ENCODE peak calls at places on chromosomes 7 and 10, in ten cellular contexts. Y is neuronal stem cell, G is fibroblast of lung, L is IMR-90, E is NT2/D1, C is neural progenitor cell, U is Karpas-422, J is astrocyte, X is GM12878, T is mammary epithelial cell. W is an unnamed sample.

GRCh38 chr7:73351447-73352167 is 23.6 kb downstream of the FKBP6 start:
- DNase-seq in Y (no peak), L (no peak), E (no peak), C (no peak), U (no peak), T (no peak), G (no peak), J (no peak), X (no peak), W (peak; percentile 78)

GRCh38 chr7:99693427-99694200 is 13.8 kb upstream of the CYP3A5 start:
- DNase-seq in E (peak; percentile 75), C (peak; percentile 82), L (no peak), T (no peak), U (no peak), X (no peak), Y (peak; percentile 32), G (no peak), J (no peak), W (peak; percentile 91)

GRCh38 chr7:36083626-36084380 is 69.3 kb upstream of the EEPD1 start:
- DNase-seq in T (no peak), J (no peak), E (no peak), L (no peak), U (no peak), X (no peak), Y (no peak), G (no peak), C (no peak), W (no peak)

GRCh38 chr7:137689761-137690160 is 157.0 kb downstream of the DGKI start:
- DNase-seq in C (no peak), G (no peak), Y (no peak), X (no peak), U (no peak), E (no peak), L (no peak), J (no peak), T (no peak), W (no peak)

GRCh38 chr7:108308913-108309312 is 147.3 kb downstream of the NRCAM start:
- DNase-seq in G (peak; percentile 74), X (no peak), U (no peak), L (no peak), C (no peak), T (peak; percentile 80), Y (no peak), E (no peak), J (peak; percentile 62), W (no peak)

GRCh38 chr7:35792472-35793224 is 8.2 kb upstream of the SEPTIN7 start:
- DNase-seq in X (no peak), E (no peak), Y (no peak), T (no peak), L (peak; percentile 6), J (no peak), U (no peak), G (no peak), C (no peak), W (no peak)

GRCh38 chr7:95781967-95782586 is 9.7 kb downstream of the DYNC1I1 start:
- DNase-seq in G (no peak), C (no peak), X (no peak), Y (no peak), U (no peak), L (no peak), E (no peak), J (no peak), T (no peak), W (no peak)

GRCh38 chr10:112383325-112383724 is 9.4 kb downstream of the ACSL5 start:
- DNase-seq in C (no peak), U (no peak), L (peak; percentile 88), G (peak; percentile 79), T (peak; percentile 7), J (peak; percentile 65), Y (no peak), E (no peak), X (no peak), W (no peak)

GRCh38 chr10:105973252-105973877 is 1191.1 kb downstream of the SORCS1 start:
- DNase-seq in J (no peak), T (no peak), E (no peak), U (no peak), X (no peak), Y (no peak), G (no peak), C (peak; percentile 18), L (no peak), W (peak; percentile 47)

GRCh38 chr10:78972160-78972946 is 96.4 kb upstream of the ZMIZ1 start:
- DNase-seq in X (no peak), E (no peak), U (no peak), Y (peak; percentile 38), G (peak; percentile 93), T (peak; percentile 32), J (peak; percentile 83), L (peak; percentile 83), C (peak; percentile 56), W (peak; percentile 76)

GRCh38 chr7:84368122-84368521 is 173.5 kb upstream of the SEMA3A start:
- DNase-seq in G (no peak), E (no peak), T (no peak), J (no peak), U (no peak), X (no peak), L (no peak), Y (no peak), C (no peak), W (no peak)

GRCh38 chr7:46626261-46627037 is 705.4 kb upstream of the IGFBP3 start:
- DNase-seq in Y (no peak), G (no peak), X (no peak), T (no peak), C (no peak), E (peak; percentile 23), J (no peak), U (no peak), L (no peak), W (peak; percentile 76)

GRCh38 chr10:23081156-23081833 is 14.1 kb upstream of the MSRB2 start:
- DNase-seq in U (no peak), T (peak; percentile 27), X (no peak), C (no peak), J (no peak), E (no peak), G (peak; percentile 53), Y (no peak), L (peak; percentile 3), W (no peak)

GRCh38 chr7:3282457-3282856 is 18.6 kb upstream of the SDK1 start:
- DNase-seq in Y (no peak), E (no peak), G (peak; percentile 71), J (no peak), U (no peak), T (peak; percentile 28), L (no peak), C (no peak), X (no peak), W (no peak)

GRCh38 chr7:108000875-108001758 is 1.8 kb downstream of the LAMB1 start:
- DNase-seq in X (no peak), T (peak; percentile 19), C (peak; percentile 77), L (peak; percentile 30), U (no peak), G (peak; percentile 58), J (no peak), Y (peak; percentile 41), E (no peak), W (peak; percentile 91)

GRCh38 chr10:78458983-78459638 is 425.4 kb downstream of the RPS24 start:
- DNase-seq in T (no peak), E (no peak), G (peak; percentile 52), L (peak; percentile 90), J (peak; percentile 91), C (no peak), X (no peak), Y (no peak), U (no peak), W (peak; percentile 1)

GRCh38 chr10:51369903-51370302 is 295.6 kb downstream of the PRKG1 start:
- DNase-seq in E (no peak), U (no peak), G (peak; percentile 67), T (no peak), L (peak; percentile 79), C (no peak), Y (no peak), X (no peak), J (peak; percentile 41), W (no peak)

GRCh38 chr10:78170026-78170475 is 136.4 kb downstream of the RPS24 start:
- DNase-seq in G (peak; percentile 9), J (peak; percentile 12), X (no peak), U (no peak), L (peak; percentile 69), E (no peak), C (no peak), Y (no peak), T (peak; percentile 52), W (no peak)

GRCh38 chr7:78443811-78444210 is 645.2 kb downstream of the PHTF2 start:
- DNase-seq in E (no peak), C (peak; percentile 5), L (no peak), U (no peak), T (no peak), X (no peak), Y (no peak), J (no peak), G (no peak), W (no peak)
- H3K27me3 ChIP-seq in E (no peaks in the 10 kb centered on the region), C (no peaks in the 10 kb centered on the region), L (no peaks in the 10 kb centered on the region), U (no peaks in the 10 kb centered on the region), T (no peaks in the 10 kb centered on the region), X (no peaks in the 10 kb centered on the region), Y (no peaks in the 10 kb centered on the region), J (no peaks in the 10 kb centered on the region), G (no peaks in the 10 kb centered on the region), W (no peaks in the 10 kb centered on the region)

GRCh38 chr7:64562246-64562620 is 638 bp downstream of the ZNF680 start:
- DNase-seq in T (no peak), G (peak; percentile 3), Y (no peak), E (no peak), C (no peak), X (no peak), U (no peak), J (peak; percentile 9), L (no peak), W (no peak)
- H3K9ac ChIP-seq in T (peak overlapping the region; percentile 76), G (peak overlapping the region; percentile 88), Y (no peak overlapping the region), E (peak overlapping the region; percentile 99), C (no peak overlapping the region), X (peak overlapping the region; percentile 73), U (peak overlapping the region; percentile 96), J (peak overlapping the region; percentile 93), L (peak overlapping the region; percentile 85), W (peak overlapping the region; percentile 92)

GRCh38 chr7:130960208-130960988 is 226.4 kb upstream of the KLF14 start:
- DNase-seq in L (peak; percentile 99), E (no peak), T (peak; percentile 94), G (peak; percentile 99), Y (no peak), X (peak; percentile 73), U (peak; percentile 86), J (peak; percentile 99), C (no peak), W (no peak)
- H3K4me1 ChIP-seq in L (peaks cover 27% of the 10 kb centered on the region), E (no peaks in the 10 kb centered on the region), T (peaks cover 34% of the 10 kb centered on the region), G (peaks cover 23% of the 10 kb centered on the region), Y (no peaks in the 10 kb centered on the region), X (peaks cover 21% of the 10 kb centered on the region), U (peaks cover 96% of the 10 kb centered on the region), J (peaks cover 51% of the 10 kb centered on the region), C (no peaks in the 10 kb centered on the region), W (no peaks in the 10 kb centered on the region)

DNA sequence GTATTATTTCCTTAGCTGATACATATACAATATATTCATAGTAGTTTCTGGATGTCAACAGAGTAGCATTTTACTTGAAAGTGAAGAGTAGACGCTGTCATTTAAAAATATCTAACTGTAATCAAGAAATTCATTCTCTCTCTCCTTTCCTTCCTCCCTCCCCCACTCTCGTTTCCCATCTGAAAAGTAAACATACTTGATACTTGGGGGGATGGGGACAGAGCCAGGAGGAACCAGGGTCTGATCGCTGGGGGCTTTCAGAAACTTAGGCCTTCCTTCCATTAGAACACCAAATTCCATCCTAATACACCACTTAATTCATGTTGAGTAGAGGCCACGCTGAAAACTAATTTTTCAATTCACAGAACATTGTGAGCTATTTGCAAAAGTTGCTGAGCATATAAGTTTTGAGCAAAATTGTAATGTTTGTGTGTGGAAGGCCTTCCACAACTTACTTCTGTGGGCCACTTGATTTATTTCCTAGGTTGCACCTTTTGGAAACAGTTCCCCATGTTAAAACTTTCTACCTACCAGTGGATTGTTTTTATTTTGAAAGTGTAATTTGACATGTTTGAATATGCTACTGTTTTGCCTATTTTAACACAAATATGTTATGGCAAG is 35.3 kb downstream of the CNPY1 start:
- DNase-seq in C (peak; percentile 42), E (no peak), Y (no peak), G (no peak), L (no peak), U (no peak), X (no peak), T (no peak), J (no peak), W (peak; percentile 34)
- H3K27me3 ChIP-seq in C (peaks cover 100% of the 10 kb centered on the region), E (peaks cover 91% of the 10 kb centered on the region), Y (no peaks in the 10 kb centered on the region), G (peaks cover 20% of the 10 kb centered on the region), L (peaks cover 45% of the 10 kb centered on the region), U (no peaks in the 10 kb centered on the region), X (peaks cover 1% of the 10 kb centered on the region), T (peaks cover 30% of the 10 kb centered on the region), J (peaks cover 65% of the 10 kb centered on the region), W (peaks cover 98% of the 10 kb centered on the region)

W was measured in endodermal cell.